ENCODE peak calls at places on chromosomes 2 and 18, in six cellular contexts. C is HCT116, N is pancreas, T is tibial artery, R is transverse colon, Q is tibial nerve. L is an unnamed sample.

GRCh38 chr2:2573658-2574293 is 242.7 kb upstream of the MYT1L start:
- DNase-seq in C (no peak), N (no peak), T (no peak), R (no peak), Q (no peak), L (no peak)

GRCh38 chr2:217060516-217060915 is 200.7 kb upstream of the TNP1 start:
- DNase-seq in C (no peak), N (no peak), T (no peak), R (no peak), Q (no peak), L (no peak)

GRCh38 chr18:5582054-5582453 is 38.3 kb upstream of the EPB41L3 start:
- DNase-seq in C (no peak), N (no peak), T (no peak), R (no peak), Q (no peak), L (peak; percentile 59)

GRCh38 chr2:46979611-46980010 is 64.0 kb upstream of the MCFD2 start:
- DNase-seq in C (no peak), N (no peak), T (no peak), R (peak; percentile 30), Q (no peak), L (no peak)

GRCh38 chr2:181393472-181393871 is 63.7 kb upstream of the ITGA4 start:
- DNase-seq in C (peak; percentile 1), N (no peak), T (no peak), R (no peak), Q (no peak), L (no peak)

GRCh38 chr18:8952796-8953760 is 149.4 kb upstream of the NDUFV2 start:
- DNase-seq in C (no peak), N (no peak), T (no peak), R (no peak), Q (no peak), L (no peak)

GRCh38 chr2:200795044-200795443 is 16.7 kb upstream of the BZW1 start:
- DNase-seq in C (no peak), N (no peak), T (peak; percentile 50), R (no peak), Q (peak; percentile 39), L (peak; percentile 65)

GRCh38 chr2:69589973-69590652 is 53.4 kb downstream of the AAK1 start:
- DNase-seq in C (no peak), N (no peak), T (no peak), R (no peak), Q (no peak), L (peak; percentile 49)

GRCh38 chr18:61551586-61551985 is 218.4 kb downstream of the CDH20 start:
- DNase-seq in C (peak; percentile 79), N (peak; percentile 30), T (no peak), R (peak; percentile 20), Q (no peak), L (peak; percentile 89)

GRCh38 chr2:240948086-240948485 is 42.0 kb downstream of the CROCC2 start:
- DNase-seq in C (no peak), N (no peak), T (no peak), R (peak; percentile 3), Q (no peak), L (no peak)

GRCh38 chr18:44789704-44790103 is 109.0 kb downstream of the SETBP1 start:
- DNase-seq in C (no peak), N (no peak), T (no peak), R (no peak), Q (no peak), L (no peak)

GRCh38 chr2:130300970-130301348 is 41.7 kb upstream of the IMP4 start:
- DNase-seq in C (no peak), N (no peak), T (no peak), R (no peak), Q (no peak), L (no peak)

GRCh38 chr2:130304726-130305125 is 38.0 kb upstream of the IMP4 start:
- DNase-seq in C (no peak), N (no peak), T (no peak), R (no peak), Q (no peak), L (no peak)

GRCh38 chr2:130300258-130300969 is 42.3 kb upstream of the IMP4 start:
- DNase-seq in C (no peak), N (no peak), T (no peak), R (no peak), Q (no peak), L (no peak)

GRCh38 chr2:130302164-130302886 is 40.4 kb upstream of the IMP4 start:
- DNase-seq in C (no peak), N (no peak), T (no peak), R (peak; percentile 28), Q (no peak), L (no peak)

DNA sequence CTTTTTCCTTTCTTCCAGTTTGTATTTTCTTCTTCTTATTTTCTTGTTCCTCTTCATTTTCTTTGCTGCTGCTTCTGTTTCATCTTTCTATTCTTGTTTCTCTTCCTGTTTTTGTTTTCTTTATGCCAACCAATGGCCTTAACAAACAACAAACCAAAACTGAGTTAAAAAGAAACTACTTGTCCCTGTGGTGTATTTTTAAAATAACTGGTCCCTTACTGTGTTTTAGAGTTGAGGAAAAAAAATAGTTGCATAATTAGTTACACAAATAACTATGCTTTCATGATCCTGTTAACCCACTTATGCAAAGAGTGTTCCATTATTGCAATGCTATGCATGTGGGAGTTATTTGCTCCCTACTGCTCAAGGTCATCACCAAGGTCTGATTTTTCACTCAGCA is 39.6 kb upstream of the IMP4 start:
- DNase-seq in C (no peak), N (no peak), T (no peak), R (no peak), Q (no peak), L (no peak)
- H3K27me3 ChIP-seq in C (peaks cover 40% of the 10 kb centered on the region), N (peaks cover 6% of the 10 kb centered on the region), T (peaks cover 6% of the 10 kb centered on the region), R (peaks cover 10% of the 10 kb centered on the region), Q (peaks cover 3% of the 10 kb centered on the region), L (peaks cover 10% of the 10 kb centered on the region)

DNA sequence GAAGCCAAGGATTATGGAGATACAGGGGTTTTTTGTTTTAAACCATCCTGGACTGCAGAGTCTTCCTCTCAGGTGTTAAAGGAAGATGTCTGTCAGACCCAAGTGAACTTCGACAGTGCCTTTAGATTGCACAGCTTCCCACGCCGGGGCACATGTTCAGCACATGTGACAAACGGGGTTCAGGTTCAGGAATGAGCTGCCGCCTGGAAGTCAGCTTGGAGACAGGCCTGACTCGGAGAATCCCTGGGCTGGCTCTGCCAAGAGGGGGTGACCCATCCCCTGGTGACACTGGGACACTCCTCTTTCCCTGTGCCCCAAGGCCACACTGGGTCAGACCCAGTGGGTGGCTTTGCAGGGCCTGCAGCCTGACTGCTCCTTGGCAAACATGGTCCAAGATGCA is 359.3 kb upstream of the SALL3 start:
- DNase-seq in C (no peak), N (no peak), T (no peak), R (no peak), Q (no peak), L (no peak)
- H3K9me3 ChIP-seq in C (no peaks in the 10 kb centered on the region), N (no peaks in the 10 kb centered on the region), T (peaks cover 10% of the 10 kb centered on the region), R (no peaks in the 10 kb centered on the region), Q (peaks cover 20% of the 10 kb centered on the region), L (no peaks in the 10 kb centered on the region)

GRCh38 chr18:58927659-58928058 is 63.0 kb downstream of the ZNF532 start:
- DNase-seq in C (no peak), N (no peak), T (no peak), R (no peak), Q (no peak), L (no peak)
- H3K27ac ChIP-seq in C (no peak overlapping the region), N (no peak overlapping the region), T (peak overlapping the region; percentile 50), R (no peak overlapping the region), Q (no peak overlapping the region), L (no peak overlapping the region)

GRCh38 chr18:27033722-27034121 is 151.4 kb downstream of the CHST9 start:
- DNase-seq in C (no peak), N (no peak), T (no peak), R (no peak), Q (no peak), L (peak; percentile 26)
- H3K27me3 ChIP-seq in C (peaks cover 15% of the 10 kb centered on the region), N (no peaks in the 10 kb centered on the region), T (no peaks in the 10 kb centered on the region), R (no peaks in the 10 kb centered on the region), Q (no peaks in the 10 kb centered on the region), L (no peaks in the 10 kb centered on the region)